ENCODE peak calls at places on chromosomes 13 and 19, in eight cellular contexts. S is T-cell; W is endodermal cell; D is stimulated activated CD4-positive, alpha-beta T cell treated with anti-CD3 and anti-CD28 coated beads, Interleukin-15, amount 100 ng/mL, for 1 hour; I is GM12892; H is mesenchymal stem cell; L is NCI-H2171 treated with DMSO at 0.1 percent for 48 hours; F is mucosa of descending colon. K is an unnamed sample.

GRCh38 chr13:97659602-97660001 is 225.6 kb downstream of the RAP2A start:
- DNase-seq in I (no peak), S (no peak), L (no peak), F (no peak), H (peak; percentile 16), D (no peak), W (no peak), K (no peak)

GRCh38 chr13:45989607-45990006 is 62.9 kb downstream of the ZC3H13 start:
- DNase-seq in L (no peak), I (no peak), W (no peak), S (no peak), D (no peak), H (no peak), F (no peak), K (no peak)

GRCh38 chr19:10672529-10673150 is 18.5 kb downstream of the ILF3 start:
- DNase-seq in I (no peak), L (no peak), F (no peak), H (peak; percentile 63), W (no peak), D (no peak), S (no peak), K (no peak)

GRCh38 chr13:112833551-112834257 is 135.3 kb upstream of the MCF2L start:
- DNase-seq in L (no peak), I (no peak), F (no peak), D (no peak), H (no peak), W (peak; percentile 46), S (no peak), K (no peak)

GRCh38 chr19:4539697-4540581 is at the start of gene LRG1:
- DNase-seq in W (peak; percentile 61), D (no peak), F (peak; percentile 85), H (no peak), S (no peak), L (no peak), I (no peak), K (no peak)

GRCh38 chr19:41774515-41774980 is 19.2 kb downstream of the CEACAM6 start:
- DNase-seq in S (peak; percentile 39), L (no peak), I (no peak), W (no peak), H (no peak), D (no peak), F (peak; percentile 71), K (no peak)

GRCh38 chr13:52615817-52616216 is 26.4 kb upstream of the HNRNPA1L2 start:
- DNase-seq in H (no peak), L (no peak), D (no peak), F (no peak), W (no peak), I (no peak), S (no peak), K (no peak)

GRCh38 chr19:11330103-11330502 is 9.4 kb downstream of the RAB3D start:
- DNase-seq in H (no peak), S (no peak), D (no peak), F (no peak), W (no peak), L (no peak), I (no peak), K (no peak)

GRCh38 chr13:33351324-33351723 is 65.8 kb upstream of the STARD13 start:
- DNase-seq in S (no peak), D (no peak), L (no peak), W (no peak), H (peak; percentile 67), F (no peak), I (no peak), K (no peak)

GRCh38 chr13:97348569-97349100 is 85.3 kb upstream of the RAP2A start:
- DNase-seq in H (no peak), D (no peak), S (no peak), I (no peak), L (no peak), W (no peak), F (no peak), K (no peak)

GRCh38 chr19:31054430-31054829 is 294.8 kb downstream of the TSHZ3 start:
- DNase-seq in H (peak; percentile 80), W (peak; percentile 90), I (no peak), S (no peak), D (no peak), L (no peak), F (peak; percentile 53), K (peak; percentile 69)

GRCh38 chr13:84126671-84127171 is 244.4 kb upstream of the SLITRK1 start:
- DNase-seq in L (peak; percentile 76), W (no peak), S (no peak), D (no peak), I (no peak), H (no peak), F (no peak), K (no peak)

GRCh38 chr13:101416181-101417042 is at the start of gene NALCN:
- DNase-seq in W (peak; percentile 78), H (peak; percentile 30), D (no peak), S (no peak), F (no peak), L (peak; percentile 75), I (no peak), K (peak; percentile 18)

GRCh38 chr19:45442927-45443461 is 19.3 kb upstream of the ERCC1 start:
- DNase-seq in S (peak; percentile 36), D (no peak), L (peak; percentile 35), F (no peak), I (no peak), W (peak; percentile 87), H (peak; percentile 83), K (peak; percentile 68)

K was measured in ELF-1.